ENCODE peak calls at places on chromosome 20, in five cellular contexts. E is GM06990, U is heart right ventricle, C is lower leg skin, Q is mammary epithelial cell. S is an unnamed sample.

GRCh38 chr20:45450097-45450818 is 19.3 kb upstream of the WFDC2 start:
- DNase-seq in E (no peak), U (no peak), C (no peak), Q (peak; percentile 27), S (peak; percentile 62)

GRCh38 chr20:41395669-41396664 is 29.3 kb upstream of the EMILIN3 start:
- DNase-seq in E (no peak), U (peak; percentile 44), C (peak; percentile 81), Q (no peak), S (no peak)

GRCh38 chr20:44069203-44069931 is 117.6 kb downstream of the JPH2 start:
- DNase-seq in E (peak; percentile 55), U (no peak), C (peak; percentile 77), Q (no peak), S (no peak)

GRCh38 chr20:58715709-58716475 is 23.3 kb downstream of the NPEPL1 start:
- DNase-seq in E (no peak), U (no peak), C (peak; percentile 75), Q (no peak), S (no peak)

GRCh38 chr20:51930775-51931174 is 128.5 kb upstream of the SALL4 start:
- DNase-seq in E (no peak), U (peak; percentile 23), C (no peak), Q (peak; percentile 27), S (peak; percentile 94)

GRCh38 chr20:34977365-34978091 is 21.9 kb downstream of the MYH7B start:
- DNase-seq in E (no peak), U (peak; percentile 79), C (no peak), Q (no peak), S (no peak)

GRCh38 chr20:51486197-51487005 is 56.1 kb downstream of the NFATC2 start:
- DNase-seq in E (no peak), U (no peak), C (no peak), Q (no peak), S (no peak)

GRCh38 chr20:47546184-47547033 is 44.7 kb downstream of the NCOA3 start:
- DNase-seq in E (no peak), U (no peak), C (no peak), Q (peak; percentile 51), S (peak; percentile 76)

GRCh38 chr20:53210041-53210440 is 237.9 kb downstream of the TSHZ2 start:
- DNase-seq in E (no peak), U (no peak), C (peak; percentile 59), Q (no peak), S (no peak)

GRCh38 chr20:12056836-12057235 is 139.1 kb downstream of the BTBD3 start:
- DNase-seq in E (no peak), U (no peak), C (no peak), Q (no peak), S (no peak)

GRCh38 chr20:25389858-25390537 is 637 bp downstream of the ABHD12 start:
- DNase-seq in E (peak; percentile 67), U (peak; percentile 18), C (peak; percentile 89), Q (no peak), S (no peak)

GRCh38 chr20:6863798-6864201 is 96.3 kb downstream of the BMP2 start:
- DNase-seq in E (no peak), U (no peak), C (no peak), Q (no peak), S (no peak)

GRCh38 chr20:14865169-14865568 is 527.8 kb upstream of the FLRT3 start:
- DNase-seq in E (no peak), U (no peak), C (no peak), Q (peak; percentile 90), S (peak; percentile 17)

GRCh38 chr20:9609892-9610502 is 95.6 kb downstream of the LAMP5 start:
- DNase-seq in E (peak; percentile 18), U (peak; percentile 55), C (no peak), Q (peak; percentile 57), S (peak; percentile 77)

GRCh38 chr20:11907621-11908020 is 10.1 kb upstream of the BTBD3 start:
- DNase-seq in E (no peak), U (no peak), C (no peak), Q (peak; percentile 71), S (peak; percentile 61)

GRCh38 chr20:59149678-59150504 is 13.7 kb upstream of the ZNF831 start:
- DNase-seq in E (no peak), U (peak; percentile 72), C (peak; percentile 89), Q (no peak), S (no peak)

GRCh38 chr20:58981564-58982364 is 708 bp downstream of the NELFCD start:
- DNase-seq in E (no peak), U (no peak), C (peak; percentile 87), Q (peak; percentile 24), S (peak; percentile 25)

GRCh38 chr20:11274137-11274536 is 600.3 kb upstream of the JAG1 start:
- DNase-seq in E (no peak), U (peak; percentile 45), C (no peak), Q (peak; percentile 81), S (peak; percentile 66)

GRCh38 chr20:12156252-12156651 is 238.6 kb downstream of the BTBD3 start:
- DNase-seq in E (no peak), U (no peak), C (no peak), Q (no peak), S (no peak)

GRCh38 chr20:31595654-31596411 is 9.3 kb upstream of the ID1 start:
- DNase-seq in E (no peak), U (peak; percentile 89), C (peak; percentile 97), Q (peak; percentile 40), S (peak; percentile 98)

GRCh38 chr20:46089076-46089337 is 755 bp downstream of the NCOA5 start:
- DNase-seq in E (no peak), U (no peak), C (no peak), Q (no peak), S (no peak)

GRCh38 chr20:50471231-50471630 is 39.0 kb upstream of the PTPN1 start:
- DNase-seq in E (no peak), U (no peak), C (no peak), Q (no peak), S (no peak)

GRCh38 chr20:37042986-37043972 is 52.5 kb downstream of the RBL1 start:
- DNase-seq in E (peak; percentile 73), U (no peak), C (no peak), Q (no peak), S (no peak)

GRCh38 chr20:35319206-35320197 is 27.3 kb upstream of the FAM83C start:
- DNase-seq in E (no peak), U (no peak), C (no peak), Q (no peak), S (peak; percentile 67)

GRCh38 chr20:48722002-48722731 is 105.6 kb downstream of the PREX1 start:
- DNase-seq in E (peak; percentile 66), U (no peak), C (no peak), Q (no peak), S (no peak)

GRCh38 chr20:49490689-49491088 is 8.2 kb upstream of the KCNB1 start:
- DNase-seq in E (no peak), U (no peak), C (no peak), Q (no peak), S (no peak)

GRCh38 chr20:20440473-20440872 is 72.6 kb downstream of the INSM1 start:
- DNase-seq in E (no peak), U (no peak), C (no peak), Q (no peak), S (no peak)

GRCh38 chr20:24969203-24970029 is 20.3 kb downstream of the CST7 start:
- DNase-seq in E (no peak), U (no peak), C (peak; percentile 68), Q (no peak), S (no peak)

GRCh38 chr20:47251154-47252020 is 105.1 kb downstream of the ZMYND8 start:
- DNase-seq in E (no peak), U (no peak), C (no peak), Q (no peak), S (no peak)

DNA sequence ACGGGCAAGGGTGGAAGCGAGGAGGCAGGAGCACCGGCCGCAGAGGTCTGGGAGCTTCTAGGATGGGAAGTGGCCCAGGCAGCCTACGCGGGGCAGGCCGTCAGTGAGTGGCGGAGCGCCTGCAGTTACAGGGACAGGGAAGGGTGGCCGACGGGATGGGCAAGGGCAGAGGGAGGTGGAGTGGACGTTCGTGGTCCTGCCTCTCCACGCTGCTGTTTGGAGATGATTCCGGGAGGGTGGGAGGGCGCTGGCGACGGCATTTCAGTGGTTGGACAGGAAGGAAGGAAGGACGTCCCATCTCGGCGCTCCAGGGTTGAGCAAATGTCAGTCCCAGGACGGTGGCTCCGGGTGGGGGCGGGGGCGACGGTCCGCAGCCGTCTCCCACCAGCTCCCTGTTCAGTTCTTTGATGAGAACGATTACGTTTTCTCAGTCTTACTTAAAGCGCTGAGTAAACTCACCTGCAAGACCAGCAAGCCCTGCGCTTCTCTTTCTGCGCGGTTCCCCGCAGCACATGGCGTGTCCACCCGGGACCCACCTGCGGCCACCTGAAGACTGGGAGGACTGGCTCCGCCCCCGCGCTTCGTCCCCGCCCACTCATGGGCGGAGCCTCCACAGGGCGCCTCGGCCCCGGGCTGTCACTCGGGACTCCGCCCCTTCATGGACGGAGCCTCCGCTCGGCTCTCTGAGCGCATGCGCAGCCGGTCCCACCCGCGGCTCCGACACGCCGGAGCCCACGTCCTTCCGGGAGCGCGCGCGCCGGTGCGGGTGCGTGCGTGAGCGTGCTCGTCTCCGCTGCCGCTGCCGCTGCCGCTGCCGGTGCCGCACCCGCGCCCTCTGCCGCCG is at the start of gene DNAJC5:
- DNase-seq in E (peak; percentile 95), U (peak; percentile 94), C (peak; percentile 98), Q (peak; percentile 87), S (peak; percentile 86)
- TF ChIP-seq CTCF in E (no peak), U (no peak), C (no peak), Q (no peak), S (no peak)

DNA sequence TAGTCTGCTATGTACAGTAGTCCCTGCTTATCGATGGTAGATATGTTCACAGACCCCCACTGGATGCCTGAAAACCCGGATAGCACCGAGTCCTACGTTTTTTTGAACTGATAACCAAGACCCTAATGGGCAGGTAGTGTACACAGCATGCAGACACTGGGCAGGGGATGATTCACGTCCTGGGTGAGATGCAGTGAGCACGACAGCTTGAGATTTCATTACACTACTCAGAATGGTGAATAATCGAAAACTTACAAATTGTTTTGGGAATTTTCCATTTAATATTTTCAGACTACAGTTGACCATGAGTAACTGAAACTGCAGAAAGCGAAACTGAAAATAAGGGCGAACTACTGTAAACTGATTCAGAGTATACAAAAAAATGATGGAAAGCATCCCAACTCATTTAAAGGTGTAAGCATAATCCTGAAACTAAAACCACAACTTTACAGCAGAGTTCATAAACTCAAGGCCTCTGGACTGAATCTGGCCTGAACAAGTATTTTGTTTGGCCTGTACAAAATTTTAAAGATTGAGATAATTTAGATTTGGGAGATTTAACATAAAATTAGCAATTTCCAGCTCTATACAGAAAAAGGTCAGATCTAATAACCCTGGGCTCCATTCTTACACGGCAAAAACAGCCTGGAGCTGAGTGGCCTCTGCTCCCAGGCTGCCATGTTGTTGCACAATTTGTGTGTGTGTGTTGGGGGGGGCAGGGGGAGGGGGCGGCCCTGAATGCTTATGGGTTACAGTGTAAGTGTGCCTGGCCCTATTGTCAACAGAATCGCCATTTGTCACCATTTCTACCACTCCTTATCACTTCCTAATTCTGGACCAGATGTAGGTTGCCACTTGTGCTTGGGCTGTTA is 34.9 kb downstream of the RNF24 start:
- DNase-seq in E (peak; percentile 11), U (no peak), C (no peak), Q (peak; percentile 54), S (peak; percentile 74)
- H3K4me3 ChIP-seq in E (peak overlapping the region; percentile 49), U (no peak overlapping the region), C (no peak overlapping the region), Q (peak overlapping the region; percentile 29), S (peak overlapping the region; percentile 39)

GRCh38 chr20:63164681-63165537 is 51.0 kb downstream of the YTHDF1 start:
- DNase-seq in E (no peak), U (no peak), C (no peak), Q (no peak), S (no peak)
- TF ChIP-seq CTCF in E (no peak), U (no peak), C (no peak), Q (no peak), S (no peak)

GRCh38 chr20:17664025-17664638 is 17.9 kb downstream of the RRBP1 start:
- DNase-seq in E (no peak), U (no peak), C (no peak), Q (no peak), S (peak; percentile 65)
- H3K4me3 ChIP-seq in E (no peak overlapping the region), U (no peak overlapping the region), C (no peak overlapping the region), Q (no peak overlapping the region), S (no peak overlapping the region)

S was measured in fibroblast of mammary gland.